ENCODE peak calls at places on chromosome 3, in five cellular contexts. P, I, E, O and N are unnamed samples.

GRCh38 chr3:190579514-190580137 is 65.7 kb downstream of the IL1RAP start:
- DNase-seq in O (no peak), P (no peak), I (no peak), E (no peak), N (no peak)

GRCh38 chr3:67635257-67635656 is 19.2 kb downstream of the SUCLG2 start:
- DNase-seq in I (no peak), E (no peak), O (no peak), P (no peak), N (no peak)

GRCh38 chr3:126481808-126482502 is 6.3 kb upstream of the ZXDC start:
- DNase-seq in E (peak), P (no peak), O (no peak), I (no peak), N (no peak)

GRCh38 chr3:131526801-131527347 is 24.1 kb upstream of the MRPL3 start:
- DNase-seq in O (peak), P (peak), E (peak), I (no peak), N (peak)

GRCh38 chr3:130850044-130850797 is 43.7 kb upstream of the ATP2C1 start:
- DNase-seq in I (peak), E (no peak), O (no peak), P (peak), N (no peak)

GRCh38 chr3:183253364-183253960 is 409 bp downstream of the B3GNT5 start:
- DNase-seq in O (peak), E (no peak), P (peak), I (no peak), N (peak)

GRCh38 chr3:32045091-32045964 is 61.1 kb upstream of the GPD1L start:
- DNase-seq in E (peak), O (no peak), P (peak), I (no peak), N (peak)

GRCh38 chr3:66593978-66594377 is 93.2 kb upstream of the LRIG1 start:
- DNase-seq in P (no peak), I (no peak), E (peak), O (no peak), N (no peak)

GRCh38 chr3:8767667-8768363 is 1.6 kb downstream of the OXTR start:
- DNase-seq in P (no peak), E (peak), I (no peak), O (peak), N (peak)

GRCh38 chr3:80051602-80051962 is 283.8 kb upstream of the ROBO1 start:
- DNase-seq in O (no peak), I (no peak), P (no peak), E (no peak), N (no peak)

GRCh38 chr3:20401253-20401652 is 215.2 kb upstream of the SGO1 start:
- DNase-seq in O (no peak), I (no peak), E (no peak), P (no peak), N (no peak)

GRCh38 chr3:112333002-112333385 is at the start of gene CD200:
- DNase-seq in I (no peak), O (no peak), E (no peak), P (no peak), N (peak)

GRCh38 chr3:38458796-38459498 is 5.3 kb downstream of the ACVR2B start:
- DNase-seq in O (no peak), P (no peak), I (no peak), E (no peak), N (no peak)

GRCh38 chr3:167876603-167877325 is 141.2 kb downstream of the SERPINI1 start:
- DNase-seq in O (no peak), P (no peak), I (no peak), E (no peak), N (no peak)

GRCh38 chr3:8712045-8712870 is 21.3 kb upstream of the CAV3 start:
- DNase-seq in O (no peak), E (no peak), I (no peak), P (no peak), N (no peak)

GRCh38 chr3:5304789-5305680 is 117.5 kb downstream of the EDEM1 start:
- DNase-seq in E (peak), P (peak), O (peak), I (no peak), N (peak)

GRCh38 chr3:120272294-120272693 is 12.7 kb downstream of the GPR156 start:
- DNase-seq in E (no peak), O (no peak), P (no peak), I (no peak), N (no peak)

GRCh38 chr3:161748049-161748448 is 251.4 kb downstream of the OTOL1 start:
- DNase-seq in E (no peak), O (no peak), P (no peak), I (no peak), N (no peak)

GRCh38 chr3:13069495-13069894 is 3.7 kb downstream of the IQSEC1 start:
- DNase-seq in P (no peak), I (peak), E (no peak), O (no peak), N (no peak)

GRCh38 chr3:196055683-196056270 is 26.1 kb downstream of the TFRC start:
- DNase-seq in P (no peak), O (no peak), I (no peak), E (peak), N (no peak)

GRCh38 chr3:108322352-108322751 is 26.0 kb downstream of the HHLA2 start:
- DNase-seq in P (no peak), E (no peak), O (no peak), I (no peak), N (no peak)

GRCh38 chr3:142366434-142366833 is 81.4 kb downstream of the XRN1 start:
- DNase-seq in E (peak), I (no peak), O (no peak), P (no peak), N (no peak)

GRCh38 chr3:1726741-1727140 is 371.9 kb upstream of the CNTN4 start:
- DNase-seq in I (no peak), O (no peak), P (no peak), E (no peak), N (no peak)

GRCh38 chr3:114011059-114011797 is 45.1 kb downstream of the CCDC191 start:
- DNase-seq in E (no peak), P (no peak), O (no peak), I (no peak), N (no peak)

GRCh38 chr3:65963787-65964707 is 74.7 kb downstream of the MAGI1 start:
- DNase-seq in O (no peak), I (peak), E (peak), P (no peak), N (no peak)

GRCh38 chr3:174325834-174326705 is 533.1 kb upstream of the NAALADL2 start:
- DNase-seq in O (no peak), E (no peak), P (no peak), I (no peak), N (no peak)
- TF ChIP-seq ATF2 in O (no peak), E (no peak), P (no peak), I (no peak), N (no peak)

DNA sequence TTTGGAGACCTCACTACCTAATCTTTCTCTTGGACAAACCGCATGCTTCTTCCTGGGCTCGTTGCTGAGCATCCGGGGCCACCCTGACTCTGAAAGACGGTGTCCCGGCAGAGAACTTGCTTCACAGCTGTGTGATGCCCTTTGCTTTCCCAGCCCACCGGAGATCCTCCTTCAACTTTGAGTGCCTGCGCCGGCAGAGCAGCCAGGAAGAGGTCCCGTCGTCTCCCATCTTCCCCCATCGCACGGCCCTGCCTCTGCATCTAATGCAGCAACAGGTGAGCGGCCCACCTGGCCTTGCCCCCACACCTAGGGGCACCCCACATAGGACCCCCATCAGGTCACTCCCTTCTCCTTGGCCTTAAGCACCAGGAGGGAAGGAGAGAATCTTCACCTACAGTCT is 37.7 kb downstream of the CHDH start:
- DNase-seq in I (no peak), P (no peak), E (no peak), O (no peak), N (no peak)
- TF ChIP-seq ATF2 in I (no peak), P (no peak), E (no peak), O (no peak), N (no peak)

DNA sequence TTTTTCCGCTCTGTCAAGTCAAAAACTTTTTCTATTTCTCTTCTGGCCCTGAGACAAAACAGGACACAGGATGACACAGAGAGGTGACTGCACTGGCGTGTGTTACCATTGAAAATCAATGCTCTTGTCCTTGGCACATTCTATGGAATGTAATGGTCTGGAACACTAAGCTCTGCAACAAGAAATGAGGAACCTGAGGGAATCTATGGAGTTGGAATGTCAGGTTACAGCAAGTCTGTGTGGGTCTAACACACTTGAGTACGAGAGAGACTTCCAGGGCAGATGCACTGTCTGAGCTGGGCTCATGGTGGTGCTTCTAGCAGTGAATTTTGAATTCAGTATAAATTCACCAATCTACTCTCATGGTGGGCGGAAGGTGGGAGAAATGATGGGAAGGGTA is 508.3 kb downstream of the TUSC7 start:
- DNase-seq in E (no peak), O (no peak), P (no peak), I (no peak), N (no peak)
- TF ChIP-seq ATF2 in E (no peak), O (no peak), P (no peak), I (no peak), N (no peak)

DNA sequence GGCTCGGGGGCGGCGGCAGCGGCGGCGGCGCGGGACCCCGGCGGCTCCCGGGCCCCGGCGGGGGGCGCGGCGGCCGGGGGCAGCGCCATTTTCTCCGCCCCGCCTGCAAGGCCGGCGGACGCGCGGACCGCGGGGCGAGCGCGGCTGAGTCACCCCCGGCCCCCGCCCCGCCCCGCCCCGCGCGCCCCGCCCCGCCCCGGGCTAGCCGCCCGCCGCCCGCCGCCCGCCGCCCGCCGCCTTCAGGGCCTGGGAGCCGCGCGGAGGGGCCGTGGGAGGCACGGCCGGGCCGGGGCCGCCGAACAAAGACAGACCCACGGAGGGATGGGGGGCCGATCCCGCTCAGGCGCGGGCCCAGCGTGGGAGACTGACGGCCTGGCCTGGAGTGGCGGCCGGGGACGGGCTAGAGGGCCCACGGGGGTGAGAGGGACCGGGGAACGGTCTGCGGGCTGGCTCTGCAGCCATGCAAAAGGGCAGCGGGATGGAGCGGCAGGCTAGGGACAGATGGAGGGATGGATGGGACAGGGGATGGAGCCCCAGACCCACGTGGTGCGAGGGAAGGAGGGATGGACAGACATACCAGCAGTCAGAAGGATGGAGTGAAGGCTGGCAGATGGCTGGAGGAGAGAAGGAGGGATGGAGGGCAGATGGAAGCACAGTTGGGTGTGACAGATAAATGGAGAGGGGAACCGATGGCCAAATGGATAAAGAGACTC is at the start of gene EIF4E3:
- DNase-seq in I (no peak), P (peak), E (no peak), O (peak), N (peak)
- TF ChIP-seq ATF2 in I (no peak), P (no peak), E (no peak), O (no peak), N (no peak)

GRCh38 chr3:70531838-70532489 is 219.5 kb upstream of the MDFIC2 start:
- DNase-seq in I (no peak), P (no peak), E (no peak), O (no peak), N (peak)
- TF ChIP-seq ATF2 in I (no peak), P (no peak), E (no peak), O (no peak), N (no peak)

DNA sequence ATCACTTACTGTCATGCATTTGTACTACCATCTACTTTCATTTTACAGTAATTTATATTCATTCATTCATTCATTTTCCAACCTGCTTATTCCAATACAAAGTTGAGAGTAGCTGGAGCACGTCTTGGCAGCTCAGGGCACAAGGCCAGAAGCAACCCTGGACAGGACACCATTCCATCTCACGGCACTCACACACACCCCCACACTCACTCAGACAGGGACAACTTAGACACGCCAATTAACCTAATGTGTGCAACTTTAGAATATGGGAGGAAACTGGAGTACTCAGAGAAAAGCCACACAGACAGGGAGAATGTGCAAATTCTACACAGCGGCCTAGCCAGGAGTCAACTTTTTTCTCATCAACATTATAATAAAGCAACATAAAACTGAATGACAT is 46.8 kb downstream of the IGF2BP2 start:
- DNase-seq in E (no peak), P (no peak), I (no peak), O (no peak), N (no peak)
- TF ChIP-seq ATF2 in E (no peak), P (no peak), I (no peak), O (no peak), N (no peak)

GRCh38 chr3:100008081-100008698 is 106.1 kb downstream of the FILIP1L start:
- DNase-seq in P (no peak), E (no peak), I (no peak), O (no peak), N (no peak)
- TF ChIP-seq ATF2 in P (no peak), E (no peak), I (no peak), O (no peak), N (no peak)

GRCh38 chr3:25297667-25298585 is 130.1 kb upstream of the RARB start:
- DNase-seq in O (no peak), I (no peak), P (no peak), E (no peak), N (no peak)

GRCh38 chr3:25304916-25305315 is 123.1 kb upstream of the RARB start:
- DNase-seq in P (no peak), I (no peak), O (no peak), E (no peak), N (no peak)

GRCh38 chr3:25306066-25306465 is 122.0 kb upstream of the RARB start:
- DNase-seq in O (no peak), P (no peak), E (no peak), I (no peak), N (no peak)

GRCh38 chr3:25294406-25294805 is 133.7 kb upstream of the RARB start:
- DNase-seq in E (no peak), I (no peak), O (no peak), P (no peak), N (no peak)

GRCh38 chr3:25300141-25300540 is 127.9 kb upstream of the RARB start:
- DNase-seq in P (no peak), E (no peak), O (no peak), I (no peak), N (no peak)
- TF ChIP-seq ATF2 in P (no peak), E (no peak), O (no peak), I (no peak), N (no peak)

GRCh38 chr3:52879090-52879489 is 18.3 kb downstream of the STIMATE start:
- DNase-seq in P (peak), O (no peak), I (no peak), E (no peak), N (no peak)
- TF ChIP-seq ATF2 in P (no peak), O (no peak), I (no peak), E (no peak), N (no peak)

GRCh38 chr3:61932499-61932898 is 371.1 kb downstream of the PTPRG start:
- DNase-seq in P (no peak), E (no peak), I (no peak), O (no peak), N (no peak)
- TF ChIP-seq ATF2 in P (no peak), E (no peak), I (no peak), O (no peak), N (no peak)